ENCODE peak calls at places on chromosomes 11 and 22, in five cellular contexts. V is hepatocyte, C is PC-3, R is neural progenitor cell, M is GM23248. F is an unnamed sample.

GRCh38 chr11:2713721-2714462 is 14.1 kb upstream of the KCNQ1OT1 start:
- DNase-seq in V (no peak), C (no peak), M (no peak), R (no peak), F (no peak)

GRCh38 chr11:63614136-63614664 is at the start of gene PLAAT3:
- DNase-seq in C (peak; percentile 77), V (peak; percentile 81), M (peak; percentile 61), R (peak; percentile 76), F (no peak)

GRCh38 chr22:21764038-21764804 is 28.6 kb upstream of the YPEL1 start:
- DNase-seq in C (no peak), R (no peak), V (no peak), M (no peak), F (no peak)

GRCh38 chr22:39309364-39309861 is 10.0 kb downstream of the RPL3 start:
- DNase-seq in M (peak; percentile 61), C (no peak), V (no peak), R (no peak), F (peak; percentile 81)

GRCh38 chr22:21933899-21934298 is 18.7 kb downstream of the PPM1F start:
- DNase-seq in M (no peak), R (no peak), V (no peak), C (no peak), F (no peak)

GRCh38 chr11:60974726-60975125 is 3.2 kb downstream of the CD6 start:
- DNase-seq in C (no peak), R (no peak), M (no peak), V (no peak), F (no peak)

GRCh38 chr11:78795862-78796261 is 221.2 kb upstream of the NARS2 start:
- DNase-seq in R (no peak), V (no peak), C (peak; percentile 80), M (no peak), F (no peak)

GRCh38 chr22:39316440-39317083 is 2.9 kb downstream of the RPL3 start:
- DNase-seq in C (peak; percentile 86), M (peak; percentile 95), R (peak; percentile 88), V (peak; percentile 91), F (peak; percentile 85)

GRCh38 chr11:69918231-69918937 is 99.2 kb upstream of the FGF3 start:
- DNase-seq in R (no peak), M (no peak), V (no peak), C (no peak), F (no peak)

GRCh38 chr11:7281083-7281482 is 29.4 kb downstream of the SYT9 start:
- DNase-seq in C (peak; percentile 92), V (peak; percentile 29), R (no peak), M (peak; percentile 7), F (peak; percentile 86)

GRCh38 chr11:30583505-30584280 is 2.5 kb downstream of the MPPED2 start:
- DNase-seq in R (peak; percentile 59), C (no peak), V (peak; percentile 41), M (peak; percentile 12), F (no peak)
- TF ChIP-seq EZH2 in R (peak; percentile 60), C (no peak), V (no peak), M (peak; percentile 25), F (peak; percentile 60)

DNA sequence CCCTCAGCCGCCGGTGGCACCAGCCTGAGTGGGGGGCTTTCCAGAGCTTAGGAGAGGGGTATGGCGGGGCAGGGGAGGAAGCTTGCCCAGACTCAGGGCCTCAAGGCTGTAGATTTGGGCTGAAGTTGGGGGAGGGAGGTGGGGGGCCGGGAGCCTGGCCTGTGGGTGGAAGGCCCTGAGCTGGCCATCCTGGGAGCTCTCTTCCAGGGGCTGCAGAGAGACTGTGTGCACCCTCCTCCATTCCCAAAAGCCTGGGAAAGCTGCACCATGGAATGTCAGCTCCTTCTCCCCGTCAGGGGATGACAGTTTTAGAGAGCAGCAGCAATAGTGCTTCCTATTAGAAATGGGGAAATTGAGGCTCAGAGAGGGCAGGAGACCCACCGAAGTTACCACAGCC is 1.0 kb downstream of the SYT12 start:
- DNase-seq in M (no peak), R (no peak), C (no peak), V (no peak), F (no peak)
- TF ChIP-seq EZH2 in M (no peak), R (no peak), C (no peak), V (peak; percentile 51), F (no peak)

DNA sequence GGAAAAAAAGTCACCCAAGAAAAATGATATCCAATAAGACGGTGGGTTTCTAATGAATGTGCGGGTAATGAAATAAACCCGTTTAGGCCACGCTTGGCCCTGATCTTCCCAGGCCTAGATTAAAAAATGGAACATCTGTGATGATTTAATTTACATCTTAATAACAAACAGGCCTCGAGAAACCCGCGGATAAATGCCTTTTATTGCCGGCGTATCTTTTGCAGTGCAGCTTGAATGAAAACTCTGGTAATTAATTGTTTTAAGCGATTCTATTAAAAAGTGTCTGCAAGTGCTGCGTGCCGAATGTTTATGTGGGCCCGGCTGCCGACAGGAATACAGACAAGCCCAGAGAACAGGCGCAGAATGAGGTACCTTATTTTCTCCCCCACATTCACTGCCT is 420.7 kb downstream of the MN1 start:
- DNase-seq in R (no peak), V (no peak), M (no peak), C (no peak), F (no peak)
- TF ChIP-seq EZH2 in R (no peak), V (no peak), M (no peak), C (no peak), F (no peak)

GRCh38 chr11:124864176-124864891 is 898 bp upstream of the ROBO3 start:
- DNase-seq in C (no peak), R (no peak), M (no peak), V (no peak), F (no peak)

GRCh38 chr11:124867700-124868099 is 2.5 kb downstream of the ROBO3 start:
- DNase-seq in R (peak; percentile 78), M (peak; percentile 60), V (peak; percentile 53), C (peak; percentile 64), F (no peak)

GRCh38 chr11:124864892-124865180 is 396 bp upstream of the ROBO3 start:
- DNase-seq in C (no peak), R (no peak), M (no peak), V (no peak), F (no peak)

GRCh38 chr11:124865181-124865901 is at the start of gene ROBO3:
- DNase-seq in M (no peak), R (peak; percentile 48), C (no peak), V (no peak), F (no peak)

DNA sequence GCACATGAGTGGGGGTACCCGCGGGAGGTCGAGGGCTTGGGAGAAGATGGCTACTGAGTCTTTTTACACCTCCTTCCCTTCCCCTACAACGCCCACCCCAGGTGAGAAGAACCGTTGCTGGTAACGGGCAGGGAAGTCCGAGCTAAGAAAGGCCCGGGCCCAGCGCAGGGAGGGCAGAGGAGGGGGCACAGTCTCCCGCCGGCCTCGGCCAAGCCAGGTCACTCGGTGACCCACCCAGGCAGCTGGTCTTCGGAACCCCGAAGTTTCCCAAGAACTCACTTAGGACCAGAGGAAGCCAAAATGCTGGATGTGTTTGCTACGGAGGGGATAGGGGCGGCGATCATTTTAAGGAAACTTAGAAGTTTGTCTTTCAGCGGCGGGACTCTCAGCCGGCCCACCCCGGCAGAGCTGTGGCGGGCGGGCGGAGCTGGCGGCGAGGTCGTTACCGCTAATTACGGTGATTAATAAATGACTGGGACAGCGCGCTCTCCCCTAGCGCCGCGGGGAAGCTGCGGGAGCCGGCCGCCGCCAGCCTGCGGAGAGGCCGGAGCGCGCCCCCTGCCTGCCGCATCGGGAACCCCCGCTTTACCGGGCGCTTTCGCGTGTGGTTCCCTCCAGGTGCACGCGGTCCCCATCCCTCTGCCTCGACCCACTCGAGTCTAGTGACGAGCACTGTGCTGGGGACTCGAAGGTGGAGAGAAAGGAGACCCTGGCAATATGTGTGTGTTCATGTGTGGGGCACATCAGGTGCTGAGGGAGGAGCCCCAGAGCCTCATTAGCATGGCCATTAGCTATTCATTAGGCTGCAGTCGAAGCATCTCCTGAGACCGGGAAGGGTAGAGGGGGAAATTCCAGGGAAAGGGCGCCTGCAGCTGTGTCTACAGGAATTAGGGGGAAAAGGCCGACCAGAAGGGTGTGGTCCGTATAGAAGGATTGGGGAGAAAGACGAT is 945 bp downstream of the ROBO3 start:
- DNase-seq in M (peak; percentile 75), V (peak; percentile 71), C (peak; percentile 30), R (peak; percentile 83), F (no peak)
- TF ChIP-seq EZH2 in M (peak; percentile 71), V (peak; percentile 98), C (no peak), R (peak; percentile 79), F (peak; percentile 18)

GRCh38 chr11:20604295-20604803 is 4.9 kb downstream of the SLC6A5 start:
- DNase-seq in C (no peak), V (no peak), R (no peak), M (no peak), F (no peak)
- TF ChIP-seq EZH2 in C (no peak), V (no peak), R (no peak), M (peak; percentile 39), F (peak; percentile 61)

F was measured in mammary epithelial cell.